ENCODE peak calls at places on chromosomes 3 and 15, in six cellular contexts. U is activated T-helper 1 cell treated with anti-CD3 and anti-CD28 coated beads, Interleukin-2, amount 50 U/mL, for 16 hours; Q is heart left ventricle; N is Jurkat, Clone E6-1; H is glutamatergic neuron; R is putamen. G is an unnamed sample.

GRCh38 chr3:99645277-99646106 is 7.1 kb downstream of the COL8A1 start:
- DNase-seq in U (no peak), Q (no peak), N (peak; percentile 11), H (no peak), R (no peak), G (no peak)

GRCh38 chr3:129612350-129613204 is 6.1 kb upstream of the PLXND1 start:
- DNase-seq in U (no peak), Q (peak; percentile 18), N (no peak), H (peak; percentile 33), R (no peak), G (peak; percentile 62)

GRCh38 chr3:64685331-64685799 is 2.4 kb downstream of the ADAMTS9 start:
- DNase-seq in U (no peak), Q (peak; percentile 78), N (no peak), H (no peak), R (peak; percentile 16), G (peak; percentile 42)

GRCh38 chr15:87764461-87765236 is 491.9 kb downstream of the NTRK3 start:
- DNase-seq in U (no peak), Q (no peak), N (no peak), H (no peak), R (no peak), G (no peak)

GRCh38 chr3:111729087-111729846 is 129.8 kb upstream of the PHLDB2 start:
- DNase-seq in U (no peak), Q (peak; percentile 78), N (no peak), H (no peak), R (peak; percentile 36), G (peak; percentile 79)

GRCh38 chr3:42185044-42185443 is 80.9 kb downstream of the CCK start:
- DNase-seq in U (no peak), Q (no peak), N (no peak), H (no peak), R (no peak), G (no peak)

GRCh38 chr3:165983284-165983683 is 146.1 kb upstream of the BCHE start:
- DNase-seq in U (no peak), Q (no peak), N (no peak), H (no peak), R (no peak), G (no peak)

GRCh38 chr3:196793224-196793623 is 53.6 kb downstream of the PAK2 start:
- DNase-seq in U (no peak), Q (no peak), N (no peak), H (no peak), R (no peak), G (no peak)

GRCh38 chr3:152176241-152176640 is 92.5 kb upstream of the MBNL1 start:
- DNase-seq in U (no peak), Q (no peak), N (no peak), H (no peak), R (no peak), G (no peak)

GRCh38 chr15:95018888-95019545 is 787.7 kb downstream of the MCTP2 start:
- DNase-seq in U (no peak), Q (no peak), N (no peak), H (no peak), R (no peak), G (no peak)

GRCh38 chr15:68311464-68311835 is 33.9 kb downstream of the FEM1B start:
- DNase-seq in U (no peak), Q (peak; percentile 3), N (no peak), H (no peak), R (no peak), G (no peak)

G was measured in psoas muscle.